ENCODE peak calls at places on chromosome 12, in five cellular contexts. R, M, J, B and U are unnamed samples.

GRCh38 chr12:57735952-57736742 is 2.4 kb downstream of the AGAP2 start:
- DNase-seq in M (no peak), R (peak), J (no peak), B (no peak), U (peak)

GRCh38 chr12:119714614-119715267 is 46.8 kb downstream of the PRKAB1 start:
- DNase-seq in B (no peak), J (no peak), M (no peak), R (no peak), U (no peak)

GRCh38 chr12:98355322-98355721 is 160.1 kb upstream of the TMPO start:
- DNase-seq in M (no peak), B (peak), R (peak), J (peak), U (peak)

GRCh38 chr12:124365726-124366430 is 71.0 kb downstream of the RFLNA start:
- DNase-seq in M (no peak), J (no peak), B (no peak), R (no peak), U (no peak)

GRCh38 chr12:15532364-15532977 is 210.2 kb downstream of the PTPRO start:
- DNase-seq in M (no peak), B (no peak), J (peak), R (peak), U (peak)

GRCh38 chr12:63802012-63802608 is 22.4 kb downstream of the RXYLT1 start:
- DNase-seq in B (no peak), J (peak), M (no peak), R (peak), U (peak)

GRCh38 chr12:60162988-60163720 is 567.3 kb downstream of the SLC16A7 start:
- DNase-seq in M (no peak), R (no peak), J (no peak), B (no peak), U (no peak)

GRCh38 chr12:121649403-121649802 is 20.1 kb downstream of the MORN3 start:
- DNase-seq in J (no peak), M (no peak), B (no peak), R (no peak), U (no peak)

GRCh38 chr12:15526033-15526432 is 203.7 kb downstream of the PTPRO start:
- DNase-seq in J (no peak), R (no peak), B (peak), M (no peak), U (no peak)

GRCh38 chr12:14948672-14949071 is 10.3 kb upstream of the ERP27 start:
- DNase-seq in R (peak), J (peak), M (no peak), B (no peak), U (peak)

GRCh38 chr12:72272731-72273498 is 745 bp downstream of the TRHDE start:
- DNase-seq in R (peak), B (no peak), M (peak), J (peak), U (no peak)

GRCh38 chr12:51760231-51760630 is 88.3 kb downstream of the FIGNL2 start:
- DNase-seq in M (no peak), J (no peak), R (peak), B (no peak), U (no peak)

GRCh38 chr12:53603804-53604203 is 22.4 kb downstream of the ATF7 start:
- DNase-seq in R (no peak), B (no peak), J (no peak), M (no peak), U (no peak)

GRCh38 chr12:109552971-109553370 is 20.3 kb downstream of the MMAB start:
- DNase-seq in J (no peak), R (no peak), B (no peak), M (no peak), U (no peak)

GRCh38 chr12:12979731-12980259 is 20.3 kb downstream of the HEBP1 start:
- DNase-seq in B (no peak), J (peak), M (no peak), R (peak), U (peak)

GRCh38 chr12:43835656-43836454 is at the start of gene TMEM117:
- DNase-seq in J (peak), R (peak), B (no peak), M (peak), U (peak)

GRCh38 chr12:131600160-131600532 is 110.7 kb upstream of the SFSWAP start:
- DNase-seq in R (no peak), B (no peak), J (no peak), M (no peak), U (no peak)

GRCh38 chr12:56157201-56158028 is 744 bp upstream of the MYL6 start:
- DNase-seq in J (peak), R (peak), M (peak), B (no peak), U (peak)

GRCh38 chr12:11812558-11813421 is 163.3 kb downstream of the ETV6 start:
- DNase-seq in M (no peak), B (no peak), R (peak), J (peak), U (no peak)

GRCh38 chr12:44847888-44848770 is 28.0 kb downstream of the NELL2 start:
- DNase-seq in R (no peak), B (no peak), J (no peak), M (no peak), U (no peak)

GRCh38 chr12:8036366-8036765 is 3.9 kb downstream of the FOXJ2 start:
- DNase-seq in M (no peak), B (no peak), J (no peak), R (no peak), U (no peak)

GRCh38 chr12:2691001-2691339 is 103.8 kb upstream of the FKBP4 start:
- DNase-seq in J (peak), M (no peak), B (no peak), R (no peak), U (no peak)